ENCODE peak calls at places on chromosomes 16 and 17, in seven cellular contexts. X, H, J, D, P, N and F are unnamed samples.

GRCh38 chr16:2786826-2787151 is 571 bp downstream of the PRSS33 start:
- DNase-seq in X (no peak), H (no peak), J (no peak), D (no peak), P (no peak), N (no peak), F (no peak)

GRCh38 chr16:3980311-3981111 is 100.0 kb upstream of the CREBBP start:
- DNase-seq in X (no peak), H (no peak), J (no peak), D (peak; percentile 74), P (no peak), N (no peak), F (no peak)

GRCh38 chr17:3770471-3770870 is 30.5 kb downstream of the ITGAE start:
- DNase-seq in X (no peak), H (no peak), J (no peak), D (no peak), P (no peak), N (peak; percentile 73), F (no peak)

GRCh38 chr16:68383858-68384257 is 64.5 kb downstream of the SMPD3 start:
- DNase-seq in X (no peak), H (no peak), J (no peak), D (no peak), P (no peak), N (no peak), F (no peak)

GRCh38 chr17:43979011-43979410 is 25.3 kb upstream of the PYY start:
- DNase-seq in X (no peak), H (no peak), J (no peak), D (no peak), P (no peak), N (no peak), F (no peak)

GRCh38 chr17:27800522-27800921 is at the start of gene NOS2:
- DNase-seq in X (no peak), H (no peak), J (no peak), D (no peak), P (no peak), N (no peak), F (no peak)

GRCh38 chr16:4089811-4090293 is 26.4 kb downstream of the ADCY9 start:
- DNase-seq in X (no peak), H (no peak), J (no peak), D (no peak), P (no peak), N (no peak), F (no peak)

GRCh38 chr17:57412520-57413096 is 156.3 kb downstream of the MSI2 start:
- DNase-seq in X (no peak), H (no peak), J (no peak), D (no peak), P (no peak), N (no peak), F (no peak)

GRCh38 chr16:2159052-2159838 is 3.7 kb downstream of the TRAF7 start:
- DNase-seq in X (peak; percentile 70), H (no peak), J (no peak), D (peak; percentile 80), P (no peak), N (no peak), F (no peak)

GRCh38 chr16:54106078-54106477 is 180.5 kb downstream of the IRX3 start:
- DNase-seq in X (no peak), H (no peak), J (no peak), D (no peak), P (no peak), N (no peak), F (no peak)

GRCh38 chr17:67435122-67435521 is 58.0 kb downstream of the PITPNC1 start:
- DNase-seq in X (no peak), H (no peak), J (no peak), D (peak; percentile 60), P (no peak), N (peak; percentile 85), F (no peak)

GRCh38 chr17:17558431-17558830 is 33.1 kb downstream of the PEMT start:
- DNase-seq in X (no peak), H (no peak), J (no peak), D (no peak), P (no peak), N (no peak), F (no peak)

GRCh38 chr16:71288570-71288889 is 672 bp downstream of the CMTR2 start:
- DNase-seq in X (no peak), H (no peak), J (no peak), D (no peak), P (no peak), N (no peak), F (no peak)

GRCh38 chr17:41737680-41738023 is 3.2 kb upstream of the HAP1 start:
- DNase-seq in X (no peak), H (no peak), J (no peak), D (no peak), P (no peak), N (no peak), F (no peak)

GRCh38 chr17:41404024-41404651 is 6.7 kb upstream of the KRT31 start:
- DNase-seq in X (peak; percentile 49), H (no peak), J (peak; percentile 99), D (peak; percentile 78), P (no peak), N (peak; percentile 15), F (no peak)

GRCh38 chr16:69775535-69775934 is 13.4 kb downstream of the WWP2 start:
- DNase-seq in X (no peak), H (no peak), J (no peak), D (no peak), P (no peak), N (no peak), F (no peak)

GRCh38 chr16:86300746-86301480 is 209.4 kb upstream of the FOXF1 start:
- DNase-seq in X (no peak), H (no peak), J (no peak), D (no peak), P (no peak), N (no peak), F (no peak)

GRCh38 chr16:89581861-89582563 is 6.5 kb downstream of the CPNE7 start:
- DNase-seq in X (peak; percentile 46), H (no peak), J (no peak), D (peak; percentile 78), P (no peak), N (no peak), F (no peak)

GRCh38 chr17:2213291-2213960 is 90.2 kb downstream of the SMG6 start:
- DNase-seq in X (no peak), H (peak; percentile 28), J (no peak), D (peak; percentile 51), P (no peak), N (no peak), F (no peak)

GRCh38 chr17:66834919-66835454 is at the start of gene CACNG5:
- DNase-seq in X (no peak), H (no peak), J (no peak), D (no peak), P (no peak), N (no peak), F (no peak)

GRCh38 chr17:68792873-68793272 is 162.3 kb downstream of the ABCA8 start:
- DNase-seq in X (no peak), H (no peak), J (no peak), D (no peak), P (no peak), N (no peak), F (no peak)

GRCh38 chr17:79591695-79592094 is 19.2 kb downstream of the RBFOX3 start:
- DNase-seq in X (no peak), H (no peak), J (no peak), D (no peak), P (no peak), N (no peak), F (no peak)

DNA sequence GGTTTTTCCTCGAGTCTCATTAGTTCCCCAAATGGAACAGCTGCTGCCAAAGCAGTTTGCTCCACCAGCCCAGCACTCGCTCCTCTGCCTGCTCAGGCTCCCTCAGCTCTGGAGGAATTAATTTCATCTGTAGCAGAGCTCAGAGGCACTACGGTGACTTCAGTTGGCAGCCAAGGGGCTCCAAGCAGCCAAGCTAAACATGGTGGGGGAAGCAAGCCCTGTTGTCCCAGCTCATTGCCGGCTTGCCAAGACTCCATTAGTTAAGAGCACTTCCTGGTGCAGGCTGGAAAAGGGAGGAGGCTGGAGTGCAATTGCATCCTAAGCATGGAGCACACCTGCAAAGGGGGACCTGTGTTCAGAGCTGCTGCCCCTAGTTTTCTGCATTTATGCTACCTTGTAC is 78.7 kb upstream of the GPRC5B start:
- DNase-seq in X (no peak), H (peak; percentile 52), J (no peak), D (no peak), P (peak; percentile 38), N (no peak), F (no peak)
- H3K9me3 ChIP-seq in X (no peaks in the 10 kb centered on the region), H (no peaks in the 10 kb centered on the region), J (no peaks in the 10 kb centered on the region), D (no peaks in the 10 kb centered on the region), P (peaks cover 6% of the 10 kb centered on the region), N (no peaks in the 10 kb centered on the region), F (no peaks in the 10 kb centered on the region)

DNA sequence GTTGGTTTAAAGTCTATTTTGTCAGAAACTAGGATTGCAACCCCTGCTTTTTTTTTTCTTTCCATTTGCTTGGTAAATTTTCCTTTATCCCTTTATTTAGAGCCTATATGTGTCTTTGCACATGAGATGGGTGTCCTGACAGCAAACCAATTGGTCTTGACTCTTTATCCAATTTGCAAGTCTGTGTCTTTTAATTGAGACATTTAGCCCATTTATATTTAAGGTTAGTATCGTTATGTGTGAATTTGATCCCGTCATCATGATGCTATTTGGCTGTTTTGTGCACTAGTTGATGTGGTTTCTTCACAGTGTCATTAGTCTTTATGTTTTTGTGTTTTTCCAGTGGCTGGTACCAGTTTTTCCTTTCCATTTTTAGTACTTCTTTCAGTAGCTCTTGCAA is 127.7 kb upstream of the ZNF267 start:
- DNase-seq in X (no peak), H (no peak), J (no peak), D (no peak), P (no peak), N (no peak), F (no peak)
- H3K9me3 ChIP-seq in X (no peaks in the 10 kb centered on the region), H (peaks cover 34% of the 10 kb centered on the region), J (peaks cover 18% of the 10 kb centered on the region), D (peaks cover 3% of the 10 kb centered on the region), P (peaks cover 99% of the 10 kb centered on the region), N (peaks cover 84% of the 10 kb centered on the region), F (peaks cover 37% of the 10 kb centered on the region)

DNA sequence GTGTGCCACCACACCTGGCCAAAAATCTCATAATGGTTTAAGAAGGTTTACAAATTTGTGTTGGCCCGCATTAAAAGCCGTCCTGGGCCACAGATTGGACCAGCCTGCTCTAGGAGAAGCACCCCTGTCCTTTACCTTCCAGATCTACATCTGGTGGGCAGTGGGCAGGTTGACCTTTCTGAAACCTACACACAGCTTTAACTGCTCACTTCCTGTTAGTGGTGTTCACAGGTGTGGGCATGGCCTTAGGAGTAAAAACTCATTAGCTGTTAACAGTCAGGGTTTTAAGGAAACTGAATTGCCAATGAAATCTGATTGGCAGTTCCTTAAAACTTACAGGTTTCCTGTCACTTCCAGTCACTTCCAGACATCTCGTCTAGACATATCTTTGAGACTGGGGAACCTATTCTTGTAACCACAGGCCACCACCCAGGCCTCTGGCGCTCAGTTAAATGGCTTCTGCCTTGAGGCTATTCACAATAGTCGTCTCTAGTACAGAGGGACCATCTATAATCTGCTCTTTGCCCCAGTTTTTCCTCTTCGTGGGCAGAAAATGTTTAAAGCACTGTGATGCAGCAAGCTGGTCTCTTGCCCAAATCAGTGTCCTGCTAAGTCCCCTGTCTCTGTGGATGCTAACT is 29.3 kb downstream of the GNGT2 start:
- DNase-seq in X (no peak), H (no peak), J (no peak), D (no peak), P (no peak), N (no peak), F (no peak)
- H3K9me3 ChIP-seq in X (no peaks in the 10 kb centered on the region), H (peaks cover 4% of the 10 kb centered on the region), J (peaks cover 15% of the 10 kb centered on the region), D (peaks cover 3% of the 10 kb centered on the region), P (peaks cover 31% of the 10 kb centered on the region), N (peaks cover 22% of the 10 kb centered on the region), F (peaks cover 9% of the 10 kb centered on the region)

DNA sequence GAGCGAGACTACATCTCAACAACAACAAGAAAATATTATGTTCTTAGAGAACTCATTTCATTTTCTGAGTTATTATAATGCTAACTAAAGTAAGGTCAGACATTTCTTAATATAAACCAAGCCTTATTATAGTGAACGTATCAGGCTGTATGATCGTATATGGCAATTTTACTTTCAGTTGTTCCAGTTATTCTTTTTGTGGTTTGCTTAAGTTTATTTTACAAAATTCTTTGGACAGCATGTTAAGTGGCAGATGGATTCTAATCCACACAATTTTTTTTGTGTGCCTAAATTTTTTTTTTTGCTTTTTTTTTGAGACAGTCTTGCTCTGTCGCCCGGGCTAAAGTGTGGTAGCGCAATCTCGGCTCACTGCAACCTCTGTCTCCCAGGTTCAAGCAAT is 59.0 kb downstream of the VMP1 start:
- DNase-seq in X (no peak), H (no peak), J (no peak), D (no peak), P (no peak), N (no peak), F (no peak)
- H3K9me3 ChIP-seq in X (no peaks in the 10 kb centered on the region), H (no peaks in the 10 kb centered on the region), J (no peaks in the 10 kb centered on the region), D (no peaks in the 10 kb centered on the region), P (no peaks in the 10 kb centered on the region), N (no peaks in the 10 kb centered on the region), F (no peaks in the 10 kb centered on the region)